ENCODE peak calls at places on chromosomes 7 and 10, in six cellular contexts. W, P, U, Y, Z and A are unnamed samples.

GRCh38 chr7:111229951-111230350 is 139.0 kb downstream of the LRRN3 start:
- DNase-seq in Z (no peak), U (no peak), W (no peak), P (no peak), Y (no peak), A (no peak)

GRCh38 chr10:123150229-123150985 is 2.5 kb downstream of the HMX2 start:
- DNase-seq in P (no peak), W (no peak), Y (no peak), U (no peak), Z (no peak), A (no peak)

GRCh38 chr7:38748056-38748610 is 117.0 kb upstream of the AMPH start:
- DNase-seq in Z (no peak), U (no peak), P (no peak), W (no peak), Y (no peak), A (no peak)

GRCh38 chr7:102165136-102165535 is 121.5 kb upstream of the SH2B2 start:
- DNase-seq in Y (no peak), Z (no peak), W (no peak), U (no peak), P (no peak), A (no peak)

GRCh38 chr7:125363873-125364272 is 434.2 kb upstream of the POT1 start:
- DNase-seq in Y (no peak), P (no peak), Z (no peak), U (no peak), W (no peak), A (no peak)

GRCh38 chr7:94907420-94908203 is at the start of gene PPP1R9A:
- DNase-seq in U (peak; percentile 57), P (peak; percentile 54), Z (no peak), Y (peak; percentile 46), W (no peak), A (peak; percentile 69)

GRCh38 chr10:121975295-121976086 is 474 bp upstream of the NSMCE4A start:
- DNase-seq in Y (no peak), U (no peak), P (no peak), Z (no peak), W (no peak), A (no peak)

GRCh38 chr10:120979435-120980315 is 128.5 kb downstream of the WDR11 start:
- DNase-seq in Z (no peak), Y (peak; percentile 59), P (peak; percentile 90), U (peak; percentile 21), W (peak; percentile 2), A (peak; percentile 79)

GRCh38 chr10:32793033-32793432 is 165.0 kb downstream of the ITGB1 start:
- DNase-seq in Y (no peak), P (no peak), Z (no peak), U (no peak), W (no peak), A (no peak)

GRCh38 chr7:31084226-31084625 is 32.1 kb downstream of the ADCYAP1R1 start:
- DNase-seq in P (peak; percentile 17), Z (no peak), Y (no peak), U (no peak), W (no peak), A (no peak)

GRCh38 chr7:128407751-128408708 is 1.8 kb downstream of the IMPDH1 start:
- DNase-seq in U (no peak), P (no peak), Z (no peak), W (no peak), Y (no peak), A (no peak)

GRCh38 chr10:122373713-122374112 is 795 bp upstream of the PLEKHA1 start:
- DNase-seq in P (no peak), Z (no peak), Y (no peak), U (no peak), W (no peak), A (peak; percentile 28)

GRCh38 chr10:125692246-125692931 is 9.4 kb upstream of the TEX36 start:
- DNase-seq in U (no peak), P (no peak), W (no peak), Z (no peak), Y (no peak), A (no peak)

GRCh38 chr7:157758468-157759245 is 421.9 kb downstream of the DNAJB6 start:
- DNase-seq in Y (no peak), W (no peak), Z (no peak), U (no peak), P (no peak), A (no peak)

GRCh38 chr10:30510184-30510931 is 76.4 kb downstream of the MAP3K8 start:
- DNase-seq in P (no peak), Y (no peak), Z (no peak), U (no peak), W (no peak), A (peak; percentile 40)

GRCh38 chr7:70380315-70381027 is 751.5 kb upstream of the GALNT17 start:
- DNase-seq in Z (no peak), U (no peak), P (no peak), Y (no peak), W (no peak), A (no peak)

GRCh38 chr7:140316165-140316661 is 82.1 kb downstream of the SLC37A3 start:
- DNase-seq in U (peak; percentile 60), P (peak; percentile 82), Z (no peak), Y (no peak), W (no peak), A (peak; percentile 86)

GRCh38 chr7:42197391-42197790 is 39.6 kb downstream of the GLI3 start:
- DNase-seq in U (no peak), Y (no peak), Z (no peak), W (no peak), P (no peak), A (no peak)

GRCh38 chr7:100675581-100676350 is 2.2 kb downstream of the GNB2 start:
- DNase-seq in W (peak; percentile 73), Z (peak; percentile 69), U (peak; percentile 56), P (peak; percentile 92), Y (peak; percentile 59), A (peak; percentile 82)

GRCh38 chr10:49089789-49090595 is 25.3 kb downstream of the VSTM4 start:
- DNase-seq in Z (no peak), Y (no peak), U (no peak), W (no peak), P (no peak), A (no peak)

GRCh38 chr10:12782537-12782936 is 219.0 kb downstream of the CCDC3 start:
- DNase-seq in U (no peak), P (peak; percentile 57), Z (peak; percentile 4), W (peak; percentile 10), Y (no peak), A (no peak)

GRCh38 chr7:44224216-44224950 is 23.6 kb downstream of the YKT6 start:
- DNase-seq in P (peak; percentile 34), Z (no peak), Y (no peak), U (no peak), W (no peak), A (no peak)

GRCh38 chr10:124522903-124523260 is 61.3 kb downstream of the LHPP start:
- DNase-seq in P (peak; percentile 50), U (no peak), Y (no peak), Z (no peak), W (no peak), A (peak; percentile 74)

GRCh38 chr7:27533777-27534176 is 128.9 kb downstream of the HIBADH start:
- DNase-seq in U (no peak), P (no peak), Y (no peak), Z (no peak), W (no peak), A (no peak)

GRCh38 chr10:104045151-104046089 is 40.3 kb downstream of the COL17A1 start:
- DNase-seq in P (no peak), U (peak; percentile 59), W (no peak), Y (no peak), Z (no peak), A (no peak)

GRCh38 chr10:102266670-102267069 is 21.3 kb downstream of the GBF1 start:
- DNase-seq in P (no peak), W (no peak), U (no peak), Y (no peak), Z (no peak), A (no peak)

GRCh38 chr7:51647931-51648351 is 331.3 kb upstream of the COBL start:
- DNase-seq in Y (peak; percentile 55), U (peak; percentile 39), P (no peak), Z (no peak), W (no peak), A (peak; percentile 57)

GRCh38 chr10:113202011-113202410 is 252.0 kb downstream of the TCF7L2 start:
- DNase-seq in W (no peak), P (no peak), Y (no peak), U (no peak), Z (no peak), A (no peak)

GRCh38 chr7:17772581-17773288 is 167.6 kb downstream of the SNX13 start:
- DNase-seq in U (no peak), P (no peak), Y (no peak), W (no peak), Z (no peak), A (no peak)

GRCh38 chr10:3911713-3912442 is 126.9 kb upstream of the KLF6 start:
- DNase-seq in Y (no peak), W (no peak), P (no peak), Z (no peak), U (no peak), A (no peak)

GRCh38 chr10:514137-514671 is 175.3 kb downstream of the DIP2C start:
- DNase-seq in Z (no peak), P (peak; percentile 74), Y (no peak), W (no peak), U (peak; percentile 69), A (no peak)

GRCh38 chr7:57354679-57355338 is 95.2 kb upstream of the ZNF716 start:
- DNase-seq in W (no peak), U (no peak), P (no peak), Y (no peak), Z (no peak), A (no peak)

GRCh38 chr7:96621932-96622331 is 87.7 kb downstream of the SEM1 start:
- DNase-seq in Z (no peak), P (no peak), U (no peak), W (no peak), Y (no peak), A (no peak)

GRCh38 chr10:24952701-24953349 is 419 bp upstream of the PRTFDC1 start:
- DNase-seq in W (peak; percentile 48), Z (peak; percentile 23), U (peak; percentile 72), Y (peak; percentile 50), P (peak; percentile 49), A (peak; percentile 44)

GRCh38 chr7:102412548-102412947 is 16.4 kb downstream of the PRKRIP1 start:
- DNase-seq in Z (no peak), U (peak; percentile 15), W (peak; percentile 51), Y (no peak), P (no peak), A (no peak)

GRCh38 chr7:105826143-105826542 is 50.3 kb downstream of the ATXN7L1 start:
- DNase-seq in Z (no peak), P (no peak), U (no peak), W (no peak), Y (no peak), A (no peak)